ENCODE peak calls at places on chromosomes 12 and 14, in ten cellular contexts. W is KG1; M is stimulated activated CD4-positive, alpha-beta T cell treated with anti-CD3 and anti-CD28 coated beads, Interleukin-2, amount 100 ng/mL, for 48 hours; G is stimulated activated CD8-positive, alpha-beta memory T cell treated with anti-CD3 and anti-CD28 coated beads, Interleukin-7, amount 100 ng/mL, for 1 hour; L is NCI-H748 treated with DMSO at 0.1 percent for 48 hours; I is HFF-Myc; J is prostate gland; R is HFFc6; Y is effector memory CD4-positive, alpha-beta T cell; Z is central memory CD4-positive, alpha-beta T cell. F is an unnamed sample.

GRCh38 chr14:89956294-89957009 is 725 bp downstream of the TDP1 start:
- DNase-seq in W (peak; percentile 42), Y (peak; percentile 73), J (peak; percentile 35), M (peak; percentile 76), L (peak; percentile 46), R (peak; percentile 91), I (peak; percentile 65), Z (peak; percentile 77), G (peak; percentile 60), F (peak; percentile 9)

GRCh38 chr14:61608245-61609142 is 86.8 kb upstream of the HIF1A start:
- DNase-seq in Z (no peak), I (no peak), R (peak; percentile 25), L (peak; percentile 96), J (no peak), W (no peak), Y (no peak), G (no peak), M (no peak), F (no peak)

GRCh38 chr12:117120787-117121186 is 21.6 kb upstream of the TESC start:
- DNase-seq in W (no peak), R (no peak), I (no peak), M (no peak), Z (no peak), L (no peak), J (no peak), G (no peak), Y (no peak), F (no peak)

GRCh38 chr14:39122330-39123138 is 8.4 kb downstream of the GEMIN2 start:
- DNase-seq in Y (no peak), M (no peak), R (peak; percentile 15), G (no peak), J (no peak), W (no peak), L (no peak), I (no peak), Z (no peak), F (no peak)

GRCh38 chr12:58955849-58956248 is 35.5 kb upstream of the LRIG3 start:
- DNase-seq in Y (no peak), G (no peak), W (no peak), I (no peak), Z (no peak), L (no peak), J (no peak), M (no peak), R (no peak), F (no peak)

GRCh38 chr14:73771848-73772705 is 57.9 kb upstream of the PNMA1 start:
- DNase-seq in R (no peak), W (no peak), I (no peak), Y (peak; percentile 62), G (no peak), L (no peak), Z (peak; percentile 62), M (no peak), J (peak; percentile 45), F (no peak)

GRCh38 chr14:73741386-73741875 is 27.2 kb upstream of the PNMA1 start:
- DNase-seq in L (no peak), I (no peak), G (peak; percentile 40), R (peak; percentile 48), M (no peak), J (no peak), Y (peak; percentile 57), W (peak; percentile 93), Z (peak; percentile 66), F (no peak)

GRCh38 chr14:45785240-45785639 is 532.2 kb upstream of the MIS18BP1 start:
- DNase-seq in Y (no peak), G (no peak), I (no peak), R (no peak), L (no peak), J (no peak), W (no peak), Z (no peak), M (no peak), F (no peak)

GRCh38 chr12:58359084-58359483 is 417.7 kb downstream of the ATP23 start:
- DNase-seq in L (no peak), J (no peak), Z (no peak), M (no peak), Y (no peak), I (peak; percentile 77), R (no peak), G (no peak), W (no peak), F (no peak)

GRCh38 chr14:46384611-46385010 is 267.0 kb downstream of the RPL10L start:
- DNase-seq in L (no peak), W (no peak), Z (no peak), R (no peak), J (no peak), I (no peak), M (no peak), Y (no peak), G (no peak), F (no peak)

GRCh38 chr12:29053567-29053966 is 95.5 kb upstream of the FAR2 start:
- DNase-seq in Y (no peak), Z (no peak), G (no peak), W (no peak), J (no peak), M (no peak), L (no peak), R (no peak), I (no peak), F (no peak)

GRCh38 chr12:55906056-55906455 is 21.6 kb downstream of the PYM1 start:
- DNase-seq in W (no peak), Y (no peak), G (no peak), I (no peak), R (peak; percentile 50), M (no peak), L (no peak), J (no peak), Z (no peak), F (no peak)

GRCh38 chr12:1576410-1577240 is 17.8 kb downstream of the FBXL14 start:
- DNase-seq in M (no peak), J (peak; percentile 54), R (peak; percentile 55), Z (no peak), G (no peak), W (no peak), I (no peak), Y (no peak), L (no peak), F (no peak)

GRCh38 chr14:65689070-65689469 is 276.5 kb downstream of the FUT8 start:
- DNase-seq in W (no peak), G (no peak), M (no peak), I (no peak), Y (no peak), J (no peak), Z (no peak), R (no peak), L (no peak), F (no peak)

GRCh38 chr14:29109589-29109988 is 343.0 kb downstream of the FOXG1 start:
- DNase-seq in W (no peak), G (no peak), Y (no peak), R (no peak), I (no peak), L (no peak), Z (no peak), J (no peak), M (no peak), F (no peak)

F was measured in GM19239.